ENCODE peak calls at places on chromosomes 5 and 9, in six cellular contexts. U is neural progenitor cell, D is HCT116, E is GM23248, I is fibroblast of lung, N is GM12878. B is an unnamed sample.

GRCh38 chr5:30839956-30840355 is 353.5 kb upstream of the CDH6 start:
- DNase-seq in U (no peak), D (no peak), E (no peak), I (no peak), N (no peak), B (no peak)

GRCh38 chr5:151063136-151063544 is 17.7 kb downstream of the TNIP1 start:
- DNase-seq in U (no peak), D (no peak), E (peak; percentile 89), I (peak; percentile 75), N (no peak), B (peak; percentile 50)

GRCh38 chr9:17810728-17811634 is 232.1 kb downstream of the SH3GL2 start:
- DNase-seq in U (peak; percentile 88), D (peak; percentile 15), E (peak; percentile 84), I (peak; percentile 79), N (no peak), B (peak; percentile 28)

GRCh38 chr5:36739751-36740221 is 133.4 kb downstream of the SLC1A3 start:
- DNase-seq in U (peak; percentile 80), D (peak; percentile 73), E (peak; percentile 70), I (peak; percentile 77), N (no peak), B (peak; percentile 55)

GRCh38 chr5:115432691-115433090 is 111.9 kb downstream of the FEM1C start:
- DNase-seq in U (no peak), D (no peak), E (no peak), I (peak; percentile 83), N (no peak), B (no peak)

GRCh38 chr5:14131855-14132503 is 11.2 kb upstream of the TRIO start:
- DNase-seq in U (no peak), D (no peak), E (no peak), I (peak; percentile 57), N (no peak), B (no peak)

GRCh38 chr5:171954721-171955120 is 51.7 kb downstream of the FBXW11 start:
- DNase-seq in U (no peak), D (no peak), E (peak; percentile 57), I (peak; percentile 21), N (no peak), B (peak; percentile 28)

GRCh38 chr5:51378778-51379652 is 4.2 kb upstream of the ISL1 start:
- DNase-seq in U (peak; percentile 66), D (no peak), E (peak; percentile 18), I (no peak), N (no peak), B (no peak)

GRCh38 chr5:93428868-93429267 is 152.2 kb downstream of the NR2F1-AS1 start:
- DNase-seq in U (no peak), D (no peak), E (peak; percentile 65), I (no peak), N (no peak), B (peak; percentile 26)

GRCh38 chr9:114889802-114890224 is 40.6 kb downstream of the TNFSF8 start:
- DNase-seq in U (no peak), D (no peak), E (peak; percentile 16), I (peak; percentile 22), N (no peak), B (peak; percentile 40)

GRCh38 chr5:138632900-138633489 is 57.8 kb upstream of the HSPA9 start:
- DNase-seq in U (peak; percentile 90), D (peak; percentile 94), E (peak; percentile 90), I (peak; percentile 92), N (peak; percentile 51), B (peak; percentile 70)

GRCh38 chr5:9851458-9851857 is 221.3 kb upstream of the TAS2R1 start:
- DNase-seq in U (peak; percentile 22), D (no peak), E (peak; percentile 98), I (peak; percentile 71), N (no peak), B (peak; percentile 23)

GRCh38 chr5:116579139-116579538 is 4.5 kb upstream of the SEMA6A start:
- DNase-seq in U (no peak), D (no peak), E (no peak), I (no peak), N (no peak), B (no peak)

GRCh38 chr9:14645648-14646047 is 47.6 kb downstream of the ZDHHC21 start:
- DNase-seq in U (no peak), D (no peak), E (peak; percentile 7), I (peak; percentile 25), N (no peak), B (no peak)

GRCh38 chr5:31733365-31733764 is 94.4 kb downstream of the PDZD2 start:
- DNase-seq in U (no peak), D (no peak), E (no peak), I (no peak), N (no peak), B (no peak)

GRCh38 chr5:20556364-20556763 is 568.4 kb upstream of the CDH18 start:
- DNase-seq in U (no peak), D (no peak), E (no peak), I (peak; percentile 51), N (no peak), B (peak; percentile 27)

GRCh38 chr9:102497709-102498108 is 497.4 kb upstream of the CYLC2 start:
- DNase-seq in U (peak; percentile 13), D (no peak), E (no peak), I (no peak), N (no peak), B (no peak)

GRCh38 chr9:91427873-91428272 is 4.2 kb upstream of the NFIL3 start:
- DNase-seq in U (no peak), D (peak; percentile 84), E (peak; percentile 85), I (peak; percentile 84), N (no peak), B (peak; percentile 77)

GRCh38 chr5:10250804-10251276 is 760 bp downstream of the CCT5 start:
- DNase-seq in U (peak; percentile 31), D (no peak), E (peak; percentile 65), I (peak; percentile 33), N (no peak), B (peak; percentile 34)

GRCh38 chr9:21317956-21318923 is 13.1 kb upstream of the IFNA5 start:
- DNase-seq in U (peak; percentile 62), D (no peak), E (peak; percentile 78), I (peak; percentile 60), N (no peak), B (peak; percentile 25)

GRCh38 chr5:103669615-103670014 is 107.0 kb upstream of the NUDT12 start:
- DNase-seq in U (no peak), D (no peak), E (no peak), I (no peak), N (no peak), B (no peak)

GRCh38 chr5:103668281-103668680 is 105.7 kb upstream of the NUDT12 start:
- DNase-seq in U (no peak), D (no peak), E (no peak), I (no peak), N (no peak), B (no peak)

DNA sequence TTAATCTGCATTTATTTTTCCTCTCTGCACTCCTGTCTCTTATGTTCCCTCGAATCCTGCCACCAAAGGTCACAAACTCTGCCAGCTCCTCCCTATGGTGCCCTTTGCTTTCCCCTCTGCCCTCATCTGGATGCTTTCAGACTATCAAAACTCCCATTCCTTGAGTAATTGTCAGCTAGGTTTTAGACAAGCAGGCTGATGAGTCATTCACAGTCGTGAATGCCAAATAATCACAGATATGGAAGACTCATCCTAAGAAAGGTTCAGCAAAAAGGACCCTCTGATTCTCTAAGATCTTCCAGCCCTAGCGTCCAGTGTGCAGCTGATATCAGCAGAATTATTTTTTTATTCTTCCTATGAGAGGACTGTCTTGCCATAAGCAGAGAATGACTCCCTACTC is 104.5 kb upstream of the NUDT12 start:
- DNase-seq in U (no peak), D (no peak), E (peak; percentile 3), I (peak; percentile 34), N (no peak), B (peak; percentile 9)
- H3K27ac ChIP-seq in U (no peak overlapping the region), D (no peak overlapping the region), E (no peak overlapping the region), I (no peak overlapping the region), N (no peak overlapping the region), B (no peak overlapping the region)

GRCh38 chr5:88671808-88672499 is 211.0 kb downstream of the MEF2C start:
- DNase-seq in U (peak; percentile 50), D (no peak), E (no peak), I (no peak), N (no peak), B (no peak)

GRCh38 chr5:88674262-88675158 is 208.5 kb downstream of the MEF2C start:
- DNase-seq in U (peak; percentile 60), D (no peak), E (peak; percentile 55), I (no peak), N (no peak), B (no peak)

GRCh38 chr5:88675159-88675757 is 207.7 kb downstream of the MEF2C start:
- DNase-seq in U (no peak), D (no peak), E (no peak), I (no peak), N (no peak), B (no peak)

GRCh38 chr5:88671408-88671807 is 211.6 kb downstream of the MEF2C start:
- DNase-seq in U (no peak), D (no peak), E (no peak), I (no peak), N (no peak), B (no peak)

DNA sequence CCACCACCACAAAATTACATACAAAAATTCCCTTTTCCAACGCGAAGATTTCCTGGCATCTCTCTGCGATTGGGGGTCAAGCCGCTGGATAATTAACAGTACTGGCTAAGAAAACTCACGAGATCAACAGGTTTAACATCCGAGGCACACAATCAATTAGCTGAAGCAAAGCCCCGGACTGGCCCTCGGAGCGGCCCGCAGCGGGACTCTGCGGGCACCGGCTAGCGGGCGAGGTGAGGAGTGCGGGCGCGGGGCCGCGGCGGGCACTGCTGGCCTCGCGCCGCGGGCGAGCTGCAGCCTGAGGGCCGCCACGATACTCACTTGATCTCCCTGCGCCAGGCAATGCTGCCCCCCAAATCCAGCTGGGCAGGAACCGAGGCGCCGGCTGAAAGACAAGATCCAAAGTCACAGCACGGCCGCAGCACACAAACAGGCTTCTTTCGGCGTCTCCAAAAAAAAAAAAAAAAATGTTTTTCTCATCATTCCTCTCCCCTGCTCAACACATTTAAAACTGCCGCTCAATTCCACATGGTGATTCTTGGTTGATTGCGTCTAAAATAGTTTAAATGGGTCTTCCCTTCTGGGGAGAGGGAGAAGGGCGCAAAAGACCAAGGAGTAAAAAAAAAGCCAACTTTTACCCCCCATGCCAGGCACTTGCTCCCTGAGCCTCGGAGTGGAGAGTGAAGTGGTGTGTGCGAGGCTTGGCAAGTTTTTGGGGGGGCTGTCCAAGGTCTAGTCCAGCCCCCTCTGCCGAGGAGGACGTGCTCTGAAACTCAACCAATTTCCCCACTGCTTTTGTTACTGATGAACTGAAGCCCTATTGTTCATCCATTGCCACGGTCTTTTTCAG is 210.1 kb downstream of the MEF2C start:
- DNase-seq in U (peak; percentile 80), D (no peak), E (no peak), I (no peak), N (no peak), B (no peak)
- H3K4me2 ChIP-seq in U (peak overlapping the region; percentile 29), D (no peak overlapping the region), E (no peak overlapping the region), I (no peak overlapping the region), N (no peak overlapping the region), B (no peak overlapping the region)

DNA sequence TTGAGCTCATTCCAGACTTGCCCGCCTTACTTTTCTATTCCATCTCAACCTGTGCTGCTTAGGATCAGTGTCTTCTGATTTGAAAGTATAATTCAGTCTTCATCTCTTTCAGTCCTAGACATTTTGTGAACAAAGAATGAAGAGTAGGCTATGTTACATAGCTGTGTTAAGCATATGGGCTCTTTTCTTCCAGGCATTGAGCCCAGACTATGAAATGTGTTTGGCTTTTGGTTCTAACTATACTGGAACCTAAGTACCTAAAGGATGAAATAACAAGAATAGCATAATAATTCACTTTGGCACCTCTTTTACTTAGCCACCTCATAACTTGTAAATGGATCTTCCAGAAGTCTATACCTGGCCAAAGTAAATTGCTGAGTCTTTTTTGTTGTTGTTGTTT is 71.4 kb downstream of the SLF1 start:
- DNase-seq in U (no peak), D (no peak), E (no peak), I (peak; percentile 19), N (no peak), B (no peak)
- H3K27ac ChIP-seq in U (no peak overlapping the region), D (no peak overlapping the region), E (no peak overlapping the region), I (no peak overlapping the region), N (no peak overlapping the region), B (no peak overlapping the region)

GRCh38 chr9:129888085-129888808 is 53.0 kb downstream of the USP20 start:
- DNase-seq in U (no peak), D (no peak), E (no peak), I (no peak), N (peak; percentile 100), B (no peak)
- H3K4me2 ChIP-seq in U (no peak overlapping the region), D (no peak overlapping the region), E (no peak overlapping the region), I (no peak overlapping the region), N (peak overlapping the region; percentile 100), B (no peak overlapping the region)

B was measured in mammary epithelial cell.